ENCODE peak calls at places on chromosomes 12 and 14, in ten cellular contexts. M, O, T, J, Y, Z, G, K, F and X are unnamed samples.

GRCh38 chr14:100529561-100530031 is 57.6 kb downstream of the BEGAIN start:
- DNase-seq in J (no peak), F (no peak), G (no peak), Z (no peak), Y (no peak), O (no peak), K (no peak), T (peak; percentile 45), M (no peak), X (peak; percentile 62)

GRCh38 chr12:51855586-51856428 is 7.3 kb upstream of the FIGNL2 start:
- DNase-seq in K (no peak), F (no peak), T (no peak), Z (no peak), O (peak; percentile 28), G (peak; percentile 85), J (no peak), Y (no peak), M (peak; percentile 29), X (peak; percentile 97)

GRCh38 chr14:97106166-97106565 is 309.0 kb downstream of the VRK1 start:
- DNase-seq in F (peak; percentile 72), O (no peak), G (no peak), T (no peak), M (no peak), Z (no peak), Y (peak; percentile 27), K (no peak), J (no peak), X (no peak)

GRCh38 chr12:39490500-39491276 is 47.8 kb upstream of the KIF21A start:
- DNase-seq in F (no peak), Z (no peak), J (no peak), G (peak; percentile 20), Y (no peak), T (no peak), M (peak; percentile 39), O (no peak), K (no peak), X (peak; percentile 39)

GRCh38 chr14:42703501-42703900 is 1096.8 kb downstream of the LRFN5 start:
- DNase-seq in Z (no peak), T (no peak), O (no peak), F (no peak), J (no peak), M (no peak), Y (no peak), K (no peak), G (no peak), X (no peak)

GRCh38 chr14:35578639-35579038 is 44.7 kb downstream of the INSM2 start:
- DNase-seq in M (no peak), F (no peak), O (no peak), T (no peak), Y (no peak), Z (no peak), J (no peak), K (no peak), G (no peak), X (no peak)

GRCh38 chr14:96146131-96146771 is 58.4 kb upstream of the BDKRB2 start:
- DNase-seq in K (no peak), O (no peak), M (peak; percentile 55), T (peak; percentile 73), G (no peak), F (peak; percentile 86), Y (no peak), Z (no peak), J (no peak), X (peak; percentile 90)

GRCh38 chr12:81086342-81086741 is 8.5 kb downstream of the ACSS3 start:
- DNase-seq in M (no peak), T (no peak), J (no peak), O (no peak), Y (no peak), K (no peak), F (no peak), Z (no peak), G (no peak), X (no peak)

GRCh38 chr12:1346126-1346525 is 248.3 kb downstream of the FBXL14 start:
- DNase-seq in J (no peak), F (peak; percentile 45), K (no peak), Y (no peak), T (no peak), O (no peak), M (peak; percentile 50), G (no peak), Z (no peak), X (peak; percentile 78)

GRCh38 chr12:118302053-118302452 is 70.7 kb downstream of the TAOK3 start:
- DNase-seq in G (no peak), M (peak; percentile 89), T (no peak), J (no peak), K (no peak), Z (no peak), F (peak; percentile 80), Y (no peak), O (no peak), X (no peak)

GRCh38 chr12:109538191-109538863 is 35.0 kb downstream of the MMAB start:
- DNase-seq in G (no peak), M (no peak), J (no peak), K (no peak), Y (no peak), T (no peak), F (no peak), Z (no peak), O (no peak), X (no peak)

GRCh38 chr12:13208533-13209278 is 12.2 kb downstream of the EMP1 start:
- DNase-seq in Z (no peak), T (no peak), K (no peak), G (peak; percentile 75), J (no peak), F (peak; percentile 47), Y (peak; percentile 32), O (peak; percentile 38), M (peak; percentile 60), X (no peak)

GRCh38 chr12:112380663-112381420 is 1.4 kb downstream of the HECTD4 start:
- DNase-seq in T (no peak), M (no peak), K (no peak), O (no peak), J (no peak), Z (no peak), F (no peak), G (no peak), Y (no peak), X (peak; percentile 77)

GRCh38 chr14:98766818-98767217 is 505.2 kb downstream of the BCL11B start:
- DNase-seq in G (no peak), O (no peak), K (no peak), J (no peak), M (no peak), T (no peak), Y (no peak), Z (no peak), F (peak; percentile 17), X (no peak)

GRCh38 chr14:99802301-99803105 is 9.3 kb downstream of the EML1 start:
- DNase-seq in T (no peak), M (peak; percentile 77), Y (no peak), K (no peak), F (no peak), G (no peak), O (no peak), Z (no peak), J (no peak), X (peak; percentile 69)

GRCh38 chr12:54357802-54358619 is 6.3 kb downstream of the GPR84 start:
- DNase-seq in M (peak; percentile 48), J (no peak), F (peak; percentile 63), G (peak; percentile 20), T (no peak), O (no peak), Y (peak; percentile 44), Z (no peak), K (no peak), X (peak; percentile 85)

GRCh38 chr14:75401356-75401755 is 26.5 kb upstream of the JDP2 start:
- DNase-seq in K (no peak), G (no peak), T (no peak), M (no peak), F (no peak), Z (no peak), J (no peak), O (no peak), Y (no peak), X (peak; percentile 86)

GRCh38 chr12:95083938-95084337 is 10.5 kb upstream of the NR2C1 start:
- DNase-seq in G (peak; percentile 71), J (no peak), T (no peak), Y (no peak), O (no peak), M (peak; percentile 37), Z (no peak), F (peak; percentile 15), K (no peak), X (peak; percentile 72)

GRCh38 chr12:38279756-38280155 is 36.8 kb upstream of the ALG10B start:
- DNase-seq in O (no peak), Y (no peak), T (no peak), G (no peak), Z (no peak), K (no peak), M (peak; percentile 45), J (no peak), F (peak; percentile 18), X (no peak)

GRCh38 chr12:14949631-14950030 is 11.3 kb upstream of the ERP27 start:
- DNase-seq in F (no peak), O (no peak), G (no peak), T (no peak), M (no peak), Y (no peak), K (no peak), J (no peak), Z (no peak), X (no peak)

GRCh38 chr12:88111074-88111652 is 30.7 kb downstream of the CEP290 start:
- DNase-seq in T (no peak), Z (peak; percentile 45), Y (peak; percentile 18), O (peak; percentile 20), G (peak; percentile 78), K (no peak), F (peak; percentile 49), M (peak; percentile 71), J (no peak), X (no peak)

GRCh38 chr12:1531160-1531653 is 63.2 kb downstream of the FBXL14 start:
- DNase-seq in F (no peak), Y (peak; percentile 24), M (no peak), O (no peak), Z (no peak), J (no peak), T (peak; percentile 48), K (no peak), G (no peak), X (peak; percentile 89)

GRCh38 chr12:110704750-110705149 is 15.8 kb upstream of the HVCN1 start:
- DNase-seq in K (no peak), J (no peak), Z (no peak), M (peak; percentile 28), Y (peak; percentile 23), T (no peak), F (no peak), O (peak; percentile 38), G (peak; percentile 33), X (peak; percentile 3)

GRCh38 chr14:23931705-23932314 is 21.8 kb upstream of the DHRS4 start:
- DNase-seq in Z (no peak), K (no peak), J (no peak), F (no peak), Y (no peak), O (no peak), T (no peak), M (no peak), G (no peak), X (no peak)